ENCODE peak calls at places on chromosomes 5 and 9, in ten cellular contexts. C, T, E, H, W, Q, U, S, M and L are unnamed samples.

GRCh38 chr5:91101777-91102379 is 281.2 kb downstream of the ARRDC3 start:
- DNase-seq in W (peak), H (peak), C (peak), Q (peak), T (peak), U (peak), E (peak), M (peak), S (peak), L (peak)

GRCh38 chr5:24918676-24919075 is 273.9 kb upstream of the CDH10 start:
- DNase-seq in U (no peak), M (no peak), H (no peak), Q (no peak), T (no peak), C (no peak), S (no peak), W (no peak), E (no peak), L (no peak)

GRCh38 chr5:79229357-79230174 is 6.4 kb upstream of the JMY start:
- DNase-seq in M (peak), S (peak), W (no peak), E (peak), C (no peak), H (no peak), Q (peak), U (no peak), T (peak), L (no peak)

GRCh38 chr5:173099461-173099860 is 43.3 kb downstream of the CREBRF start:
- DNase-seq in C (no peak), T (no peak), Q (no peak), S (no peak), U (no peak), E (no peak), H (no peak), M (no peak), W (no peak), L (no peak)

GRCh38 chr5:133287500-133287899 is 235.7 kb downstream of the HSPA4 start:
- DNase-seq in T (peak), H (peak), E (no peak), C (no peak), Q (no peak), S (peak), U (no peak), W (peak), M (no peak), L (peak)

GRCh38 chr9:127716412-127716811 is 533 bp downstream of the TTC16 start:
- DNase-seq in H (no peak), T (no peak), Q (no peak), S (no peak), E (no peak), U (no peak), M (no peak), C (no peak), W (no peak), L (no peak)

GRCh38 chr5:32613050-32613672 is 27.8 kb downstream of the SUB1 start:
- DNase-seq in W (peak), T (peak), H (peak), M (peak), U (peak), C (peak), S (peak), E (peak), Q (peak), L (peak)

GRCh38 chr9:71806916-71807315 is 38.6 kb upstream of the CEMIP2 start:
- DNase-seq in H (peak), U (no peak), C (no peak), W (peak), M (peak), Q (peak), E (peak), S (peak), T (peak), L (peak)

GRCh38 chr9:76557674-76558073 is 98.7 kb downstream of the GCNT1 start:
- DNase-seq in C (no peak), T (no peak), H (no peak), S (peak), W (no peak), E (no peak), U (no peak), M (no peak), Q (no peak), L (no peak)

GRCh38 chr9:78568774-78569173 is 271.8 kb downstream of the PSAT1 start:
- DNase-seq in C (no peak), E (no peak), W (no peak), T (no peak), S (no peak), M (no peak), Q (no peak), H (no peak), U (no peak), L (no peak)

GRCh38 chr9:72943844-72944462 is 8.9 kb downstream of the ALDH1A1 start:
- DNase-seq in S (no peak), M (no peak), Q (no peak), C (no peak), U (no peak), H (no peak), W (no peak), T (no peak), E (no peak), L (no peak)

GRCh38 chr5:109986726-109987125 is 297.0 kb downstream of the MAN2A1 start:
- DNase-seq in C (no peak), W (no peak), Q (no peak), H (no peak), T (no peak), S (no peak), E (no peak), U (no peak), M (no peak), L (no peak)

GRCh38 chr9:90198956-90199355 is 443.7 kb downstream of the DIRAS2 start:
- DNase-seq in S (no peak), U (no peak), H (no peak), T (no peak), C (no peak), W (no peak), Q (peak), M (no peak), E (no peak), L (no peak)

GRCh38 chr5:116137544-116138378 is 52.9 kb downstream of the COMMD10 start:
- DNase-seq in U (no peak), E (peak), C (no peak), H (peak), Q (peak), T (no peak), W (peak), S (peak), M (no peak), L (peak)

GRCh38 chr9:90802534-90802933 is 915 bp downstream of the SYK start:
- DNase-seq in H (no peak), S (no peak), C (no peak), U (no peak), E (no peak), T (no peak), Q (peak), W (no peak), M (no peak), L (no peak)

GRCh38 chr9:99000480-99001395 is 57.0 kb downstream of the COL15A1 start:
- DNase-seq in T (peak), S (peak), H (peak), M (peak), E (peak), Q (peak), U (no peak), W (no peak), C (no peak), L (peak)

GRCh38 chr9:123336455-123336854 is 19.5 kb upstream of the CRB2 start:
- DNase-seq in U (no peak), C (no peak), W (no peak), H (no peak), T (no peak), E (no peak), S (no peak), Q (no peak), M (no peak), L (no peak)

GRCh38 chr5:172695431-172696054 is 54.5 kb downstream of the NEURL1B start:
- DNase-seq in W (no peak), M (no peak), Q (no peak), C (no peak), U (no peak), S (no peak), T (no peak), H (no peak), E (no peak), L (no peak)

GRCh38 chr9:136563646-136564321 is 17.9 kb upstream of the NOTCH1 start:
- DNase-seq in M (no peak), H (no peak), C (no peak), E (no peak), S (no peak), W (no peak), U (no peak), Q (no peak), T (no peak), L (no peak)

GRCh38 chr5:149198148-149198547 is 56.9 kb downstream of the ABLIM3 start:
- DNase-seq in C (no peak), U (no peak), M (no peak), S (no peak), H (no peak), T (no peak), Q (no peak), E (no peak), W (no peak), L (no peak)

GRCh38 chr5:135016926-135017325 is 17.1 kb downstream of the PITX1 start:
- DNase-seq in E (no peak), Q (no peak), T (no peak), U (peak), C (no peak), W (no peak), M (no peak), S (no peak), H (no peak), L (no peak)

GRCh38 chr5:112381521-112381920 is 37.6 kb downstream of the EPB41L4A start:
- DNase-seq in E (no peak), Q (no peak), M (no peak), T (no peak), W (no peak), C (no peak), H (no peak), U (no peak), S (no peak), L (no peak)

GRCh38 chr5:38816083-38817030 is 29.5 kb upstream of the OSMR start:
- DNase-seq in U (no peak), E (no peak), Q (no peak), H (no peak), C (no peak), S (peak), M (no peak), T (no peak), W (no peak), L (no peak)

GRCh38 chr5:54534306-54534705 is 16.7 kb downstream of the SNX18 start:
- DNase-seq in U (no peak), T (no peak), E (no peak), C (no peak), S (no peak), M (no peak), H (no peak), Q (no peak), W (no peak), L (no peak)

GRCh38 chr9:122091682-122092592 is 1.2 kb downstream of the TTLL11 start:
- DNase-seq in Q (no peak), W (no peak), M (no peak), E (no peak), S (no peak), T (no peak), H (no peak), C (no peak), U (peak), L (no peak)

GRCh38 chr5:77847814-77848290 is 71.7 kb upstream of the TBCA start:
- DNase-seq in C (no peak), M (no peak), T (no peak), Q (no peak), U (no peak), H (no peak), W (peak), E (no peak), S (no peak), L (no peak)

GRCh38 chr5:140214831-140215230 is 39.8 kb downstream of the CYSTM1 start:
- DNase-seq in S (peak), Q (no peak), T (no peak), C (no peak), W (no peak), H (no peak), M (no peak), U (no peak), E (peak), L (peak)

GRCh38 chr9:35071814-35072460 is 488 bp downstream of the VCP start:
- DNase-seq in M (peak), W (peak), C (peak), Q (peak), T (peak), S (peak), U (peak), H (peak), E (peak), L (peak)

GRCh38 chr9:90180374-90180773 is 462.2 kb downstream of the DIRAS2 start:
- DNase-seq in E (no peak), S (no peak), W (no peak), Q (no peak), U (no peak), C (no peak), T (no peak), M (no peak), H (no peak), L (no peak)

GRCh38 chr9:134558124-134558805 is 83.3 kb upstream of the COL5A1 start:
- DNase-seq in C (no peak), H (no peak), M (no peak), S (no peak), T (no peak), W (no peak), E (no peak), U (peak), Q (no peak), L (no peak)

GRCh38 chr5:34709861-34710673 is 53.9 kb downstream of the RAI14 start:
- DNase-seq in S (peak), U (no peak), E (peak), Q (no peak), C (no peak), T (no peak), W (no peak), H (peak), M (no peak), L (no peak)

GRCh38 chr9:111759762-111760639 is 34.7 kb downstream of the SHOC1 start:
- DNase-seq in S (peak), U (no peak), C (no peak), Q (peak), M (peak), T (peak), E (peak), H (peak), W (peak), L (peak)

GRCh38 chr9:116189683-116190082 is 36.1 kb downstream of the PAPPA start:
- DNase-seq in M (no peak), S (no peak), E (no peak), H (no peak), C (no peak), U (no peak), W (no peak), Q (no peak), T (no peak), L (no peak)